ENCODE peak calls at places on chromosomes 4 and X, in six cellular contexts. W is T-helper 2 cell; Q is HFFc6; S is activated CD4-positive, alpha-beta T cell treated with anti-CD3 and anti-CD28 coated beads, Interleukin-2, amount 50 U/mL, for 1 hour; N is MM.1S; F is fibroblast of the conjunctiva. M is an unnamed sample.

GRCh38 chr4:54539500-54540029 is 118.2 kb upstream of the KIT start:
- DNase-seq in W (no peak), Q (peak; percentile 63), S (no peak), N (no peak), F (no peak), M (no peak)

GRCh38 chr4:15654556-15655222 is 468 bp downstream of the FBXL5 start:
- DNase-seq in W (no peak), Q (peak; percentile 9), S (peak; percentile 27), N (peak; percentile 15), F (no peak), M (peak; percentile 60)

GRCh38 chrX:79081895-79082512 is 62.5 kb upstream of the GPR174 start:
- DNase-seq in W (no peak), Q (peak; percentile 2), S (peak; percentile 14), N (peak; percentile 50), F (peak; percentile 23), M (peak; percentile 65)

GRCh38 chr4:112510468-112511293 is 5.3 kb downstream of the NEUROG2 start:
- DNase-seq in W (no peak), Q (no peak), S (no peak), N (no peak), F (no peak), M (no peak)

GRCh38 chr4:3829211-3829953 is 63.2 kb downstream of the ADRA2C start:
- DNase-seq in W (no peak), Q (no peak), S (no peak), N (no peak), F (no peak), M (no peak)

GRCh38 chr4:7423801-7424552 is 10.8 kb downstream of the PSAPL1 start:
- DNase-seq in W (no peak), Q (no peak), S (no peak), N (no peak), F (no peak), M (no peak)

GRCh38 chr4:93203708-93204107 is 624.8 kb upstream of the ATOH1 start:
- DNase-seq in W (no peak), Q (no peak), S (no peak), N (no peak), F (no peak), M (peak; percentile 46)

GRCh38 chr4:159606835-159607234 is 504.0 kb downstream of the RAPGEF2 start:
- DNase-seq in W (no peak), Q (no peak), S (no peak), N (no peak), F (no peak), M (no peak)

GRCh38 chr4:188171551-188171950 is 32.3 kb downstream of the TRIML1 start:
- DNase-seq in W (no peak), Q (no peak), S (no peak), N (no peak), F (no peak), M (no peak)

GRCh38 chr4:140152015-140152703 is 1.8 kb downstream of the MAML3 start:
- DNase-seq in W (peak; percentile 39), Q (no peak), S (peak; percentile 77), N (peak; percentile 70), F (no peak), M (peak; percentile 86)

GRCh38 chrX:94655180-94655579 is 981.2 kb downstream of the FAM133A start:
- DNase-seq in W (no peak), Q (no peak), S (no peak), N (no peak), F (no peak), M (no peak)

GRCh38 chr4:87304659-87305277 is 17.9 kb downstream of the HSD17B13 start:
- DNase-seq in W (no peak), Q (no peak), S (no peak), N (no peak), F (no peak), M (no peak)

GRCh38 chrX:42096262-42096939 is 173.0 kb upstream of the CASK start:
- DNase-seq in W (no peak), Q (peak; percentile 58), S (no peak), N (no peak), F (peak; percentile 3), M (no peak)

M was measured in NAMALWA.